ENCODE peak calls at places on chromosome 16, in eight cellular contexts. One of them, this sample, is unnamed.

GRCh38 chr16:57262841-57263584 is 18.0 kb downstream of the ARL2BP start:
- DNase-seq in kidney: peak
- DNase-seq in omental fat pad: no peak
- DNase-seq in CD4-positive, alpha-beta T cell: no peak
- DNase-seq in GM13977: no peak
- DNase-seq in cardiac muscle cell: no peak
- DNase-seq in left ventricle myocardium inferior: no peak
- DNase-seq in ascending aorta: no peak
- DNase-seq in this sample: no peak

GRCh38 chr16:16857603-16858283 is 478.8 kb downstream of the NPIPA7 start:
- DNase-seq in kidney: no peak
- DNase-seq in omental fat pad: no peak
- DNase-seq in CD4-positive, alpha-beta T cell: no peak
- DNase-seq in GM13977: no peak
- DNase-seq in cardiac muscle cell: no peak
- DNase-seq in left ventricle myocardium inferior: no peak
- DNase-seq in ascending aorta: no peak
- DNase-seq in this sample: no peak

GRCh38 chr16:75263963-75264445 is 12.6 kb upstream of the BCAR1 start:
- DNase-seq in kidney: peak
- DNase-seq in omental fat pad: no peak
- DNase-seq in CD4-positive, alpha-beta T cell: no peak
- DNase-seq in GM13977: no peak
- DNase-seq in cardiac muscle cell: no peak
- DNase-seq in left ventricle myocardium inferior: no peak
- DNase-seq in ascending aorta: peak
- DNase-seq in this sample: no peak

GRCh38 chr16:46862555-46863447 is 21.4 kb upstream of the GPT2 start:
- DNase-seq in kidney: no peak
- DNase-seq in omental fat pad: no peak
- DNase-seq in CD4-positive, alpha-beta T cell: no peak
- DNase-seq in GM13977: no peak
- DNase-seq in cardiac muscle cell: no peak
- DNase-seq in left ventricle myocardium inferior: no peak
- DNase-seq in ascending aorta: no peak
- DNase-seq in this sample: no peak

GRCh38 chr16:79329163-79329521 is 271.4 kb downstream of the MAF start:
- DNase-seq in kidney: no peak
- DNase-seq in omental fat pad: no peak
- DNase-seq in CD4-positive, alpha-beta T cell: no peak
- DNase-seq in GM13977: no peak
- DNase-seq in cardiac muscle cell: no peak
- DNase-seq in left ventricle myocardium inferior: no peak
- DNase-seq in ascending aorta: no peak
- DNase-seq in this sample: no peak

GRCh38 chr16:57988929-57989328 is 11.5 kb downstream of the ZNF319 start:
- DNase-seq in kidney: peak
- DNase-seq in omental fat pad: no peak
- DNase-seq in CD4-positive, alpha-beta T cell: no peak
- DNase-seq in GM13977: no peak
- DNase-seq in cardiac muscle cell: no peak
- DNase-seq in left ventricle myocardium inferior: peak
- DNase-seq in ascending aorta: no peak
- DNase-seq in this sample: no peak

GRCh38 chr16:83109736-83110135 is 483.0 kb downstream of the CDH13 start:
- DNase-seq in kidney: no peak
- DNase-seq in omental fat pad: no peak
- DNase-seq in CD4-positive, alpha-beta T cell: no peak
- DNase-seq in GM13977: no peak
- DNase-seq in cardiac muscle cell: no peak
- DNase-seq in left ventricle myocardium inferior: no peak
- DNase-seq in ascending aorta: no peak
- DNase-seq in this sample: no peak

GRCh38 chr16:1832831-1833454 is 5.9 kb downstream of the FAHD1 start:
- DNase-seq in kidney: no peak
- DNase-seq in omental fat pad: no peak
- DNase-seq in CD4-positive, alpha-beta T cell: no peak
- DNase-seq in GM13977: no peak
- DNase-seq in cardiac muscle cell: no peak
- DNase-seq in left ventricle myocardium inferior: no peak
- DNase-seq in ascending aorta: no peak
- DNase-seq in this sample: no peak

GRCh38 chr16:86726340-86726739 is 148.0 kb downstream of the FOXL1 start:
- DNase-seq in kidney: no peak
- DNase-seq in omental fat pad: no peak
- DNase-seq in CD4-positive, alpha-beta T cell: no peak
- DNase-seq in GM13977: no peak
- DNase-seq in cardiac muscle cell: no peak
- DNase-seq in left ventricle myocardium inferior: no peak
- DNase-seq in ascending aorta: no peak
- DNase-seq in this sample: no peak

GRCh38 chr16:23924138-23924537 is 88.4 kb downstream of the PRKCB start:
- DNase-seq in kidney: no peak
- DNase-seq in omental fat pad: no peak
- DNase-seq in CD4-positive, alpha-beta T cell: no peak
- DNase-seq in GM13977: no peak
- DNase-seq in cardiac muscle cell: no peak
- DNase-seq in left ventricle myocardium inferior: no peak
- DNase-seq in ascending aorta: no peak
- DNase-seq in this sample: no peak

GRCh38 chr16:11328172-11329079 is 16.8 kb upstream of the RMI2 start:
- DNase-seq in kidney: peak
- DNase-seq in omental fat pad: peak
- DNase-seq in CD4-positive, alpha-beta T cell: peak
- DNase-seq in GM13977: peak
- DNase-seq in cardiac muscle cell: peak
- DNase-seq in left ventricle myocardium inferior: peak
- DNase-seq in ascending aorta: no peak
- DNase-seq in this sample: peak

GRCh38 chr16:53689636-53690035 is 14.0 kb downstream of the RPGRIP1L start:
- DNase-seq in kidney: no peak
- DNase-seq in omental fat pad: no peak
- DNase-seq in CD4-positive, alpha-beta T cell: no peak
- DNase-seq in GM13977: no peak
- DNase-seq in cardiac muscle cell: no peak
- DNase-seq in left ventricle myocardium inferior: no peak
- DNase-seq in ascending aorta: no peak
- DNase-seq in this sample: no peak

GRCh38 chr16:66399930-66400329 is 27.2 kb upstream of the BEAN1 start:
- DNase-seq in kidney: no peak
- DNase-seq in omental fat pad: no peak
- DNase-seq in CD4-positive, alpha-beta T cell: no peak
- DNase-seq in GM13977: no peak
- DNase-seq in cardiac muscle cell: no peak
- DNase-seq in left ventricle myocardium inferior: no peak
- DNase-seq in ascending aorta: no peak
- DNase-seq in this sample: no peak

GRCh38 chr16:65312795-65313194 is 190.9 kb upstream of the CDH11 start:
- DNase-seq in kidney: no peak
- DNase-seq in omental fat pad: no peak
- DNase-seq in CD4-positive, alpha-beta T cell: no peak
- DNase-seq in GM13977: no peak
- DNase-seq in cardiac muscle cell: no peak
- DNase-seq in left ventricle myocardium inferior: no peak
- DNase-seq in ascending aorta: no peak
- DNase-seq in this sample: no peak

GRCh38 chr16:75580-76501 is 2.2 kb upstream of the MPG start:
- DNase-seq in kidney: peak
- DNase-seq in omental fat pad: peak
- DNase-seq in CD4-positive, alpha-beta T cell: no peak
- DNase-seq in GM13977: no peak
- DNase-seq in cardiac muscle cell: no peak
- DNase-seq in left ventricle myocardium inferior: peak
- DNase-seq in ascending aorta: peak
- DNase-seq in this sample: no peak

GRCh38 chr16:13291934-13292333 is 390.5 kb downstream of the SHISA9 start:
- DNase-seq in kidney: no peak
- DNase-seq in omental fat pad: no peak
- DNase-seq in CD4-positive, alpha-beta T cell: no peak
- DNase-seq in GM13977: no peak
- DNase-seq in cardiac muscle cell: peak
- DNase-seq in left ventricle myocardium inferior: no peak
- DNase-seq in ascending aorta: no peak
- DNase-seq in this sample: no peak

GRCh38 chr16:4306439-4307214 is 9.2 kb upstream of the GLIS2 start:
- DNase-seq in kidney: peak
- DNase-seq in omental fat pad: no peak
- DNase-seq in CD4-positive, alpha-beta T cell: peak
- DNase-seq in GM13977: peak
- DNase-seq in cardiac muscle cell: peak
- DNase-seq in left ventricle myocardium inferior: no peak
- DNase-seq in ascending aorta: no peak
- DNase-seq in this sample: peak

GRCh38 chr16:11796227-11797165 is 562 bp downstream of the ZC3H7A start:
- DNase-seq in kidney: peak
- DNase-seq in omental fat pad: peak
- DNase-seq in CD4-positive, alpha-beta T cell: no peak
- DNase-seq in GM13977: peak
- DNase-seq in cardiac muscle cell: peak
- DNase-seq in left ventricle myocardium inferior: peak
- DNase-seq in ascending aorta: no peak
- DNase-seq in this sample: peak

DNA sequence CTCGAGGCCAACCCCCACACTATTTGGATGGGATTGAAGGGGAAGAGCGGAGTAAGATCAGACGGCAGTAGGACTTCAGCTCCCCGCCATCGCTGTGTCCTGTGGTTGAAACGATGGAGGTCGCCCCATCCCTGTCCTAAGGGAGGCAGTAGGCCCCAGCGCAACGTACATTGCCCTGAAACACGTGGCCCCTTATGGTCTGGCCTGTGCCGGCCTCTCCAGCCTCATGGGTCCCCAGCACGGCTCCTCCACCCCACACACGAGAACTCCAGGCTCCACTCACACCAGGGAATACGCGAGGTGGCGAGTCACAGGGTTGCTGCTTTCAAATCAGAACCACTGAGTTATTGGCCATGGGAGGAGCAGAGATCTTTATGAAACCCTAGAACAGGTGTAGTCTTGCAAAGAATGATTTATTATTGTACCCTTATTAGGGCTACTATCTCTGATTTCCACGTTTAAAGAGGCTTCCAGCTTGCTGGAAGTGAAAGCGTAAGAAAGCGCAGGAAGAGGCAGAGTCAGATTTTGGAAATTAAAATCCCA is 669 bp upstream of the DCTPP1 start:
- DNase-seq in kidney: peak
- DNase-seq in omental fat pad: no peak
- DNase-seq in CD4-positive, alpha-beta T cell: no peak
- DNase-seq in GM13977: no peak
- DNase-seq in cardiac muscle cell: no peak
- DNase-seq in left ventricle myocardium inferior: peak
- DNase-seq in ascending aorta: no peak
- DNase-seq in this sample: no peak
- TF ChIP-seq CTCF in kidney: no peak
- TF ChIP-seq CTCF in omental fat pad: no peak
- TF ChIP-seq CTCF in CD4-positive, alpha-beta T cell: peak
- TF ChIP-seq CTCF in GM13977: peak
- TF ChIP-seq CTCF in cardiac muscle cell: no peak
- TF ChIP-seq CTCF in left ventricle myocardium inferior: no peak
- TF ChIP-seq CTCF in ascending aorta: no peak
- TF ChIP-seq CTCF in this sample: peak

GRCh38 chr16:72836985-72837384 is 210.9 kb downstream of the ZFHX3 start:
- DNase-seq in kidney: no peak
- DNase-seq in omental fat pad: no peak
- DNase-seq in CD4-positive, alpha-beta T cell: no peak
- DNase-seq in GM13977: no peak
- DNase-seq in cardiac muscle cell: no peak
- DNase-seq in left ventricle myocardium inferior: no peak
- DNase-seq in ascending aorta: no peak
- DNase-seq in this sample: no peak
- TF ChIP-seq CTCF in kidney: no peak
- TF ChIP-seq CTCF in omental fat pad: no peak
- TF ChIP-seq CTCF in CD4-positive, alpha-beta T cell: no peak
- TF ChIP-seq CTCF in GM13977: no peak
- TF ChIP-seq CTCF in cardiac muscle cell: peak
- TF ChIP-seq CTCF in left ventricle myocardium inferior: no peak
- TF ChIP-seq CTCF in ascending aorta: no peak
- TF ChIP-seq CTCF in this sample: no peak

DNA sequence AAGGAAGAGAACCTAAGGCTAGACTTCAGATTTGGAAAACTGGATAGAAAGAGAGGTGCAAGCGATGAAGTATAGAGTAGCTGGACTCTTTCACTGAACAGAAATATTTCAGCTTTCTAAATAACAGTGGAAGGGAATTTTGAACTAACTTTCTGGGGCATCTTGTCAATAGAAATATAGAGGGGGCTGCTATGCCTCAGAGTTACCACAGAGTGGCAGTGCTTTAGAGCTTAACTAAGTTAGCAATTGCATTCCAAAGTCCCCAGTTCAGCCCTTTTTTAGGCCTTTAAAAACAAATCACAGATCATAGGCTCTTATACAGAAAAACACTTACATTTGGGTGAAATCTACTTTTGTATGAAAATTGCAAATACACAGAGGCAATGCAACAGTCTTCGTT is 154.2 kb upstream of the CDH8 start:
- DNase-seq in kidney: no peak
- DNase-seq in omental fat pad: no peak
- DNase-seq in CD4-positive, alpha-beta T cell: no peak
- DNase-seq in GM13977: no peak
- DNase-seq in cardiac muscle cell: peak
- DNase-seq in left ventricle myocardium inferior: no peak
- DNase-seq in ascending aorta: no peak
- DNase-seq in this sample: no peak
- TF ChIP-seq CTCF in kidney: peak
- TF ChIP-seq CTCF in omental fat pad: no peak
- TF ChIP-seq CTCF in CD4-positive, alpha-beta T cell: no peak
- TF ChIP-seq CTCF in GM13977: peak
- TF ChIP-seq CTCF in cardiac muscle cell: no peak
- TF ChIP-seq CTCF in left ventricle myocardium inferior: peak
- TF ChIP-seq CTCF in ascending aorta: no peak
- TF ChIP-seq CTCF in this sample: peak

GRCh38 chr16:9124908-9125584 is 33.6 kb downstream of the HAPSTR1 start:
- DNase-seq in kidney: no peak
- DNase-seq in omental fat pad: no peak
- DNase-seq in CD4-positive, alpha-beta T cell: no peak
- DNase-seq in GM13977: no peak
- DNase-seq in cardiac muscle cell: no peak
- DNase-seq in left ventricle myocardium inferior: no peak
- DNase-seq in ascending aorta: no peak
- DNase-seq in this sample: no peak
- TF ChIP-seq CTCF in kidney: no peak
- TF ChIP-seq CTCF in omental fat pad: no peak
- TF ChIP-seq CTCF in CD4-positive, alpha-beta T cell: no peak
- TF ChIP-seq CTCF in GM13977: no peak
- TF ChIP-seq CTCF in cardiac muscle cell: no peak
- TF ChIP-seq CTCF in left ventricle myocardium inferior: no peak
- TF ChIP-seq CTCF in ascending aorta: no peak
- TF ChIP-seq CTCF in this sample: no peak

GRCh38 chr16:67399749-67400704 is 6.7 kb upstream of the TPPP3 start:
- DNase-seq in kidney: no peak
- DNase-seq in omental fat pad: no peak
- DNase-seq in CD4-positive, alpha-beta T cell: no peak
- DNase-seq in GM13977: no peak
- DNase-seq in cardiac muscle cell: no peak
- DNase-seq in left ventricle myocardium inferior: no peak
- DNase-seq in ascending aorta: no peak
- DNase-seq in this sample: peak
- TF ChIP-seq CTCF in kidney: no peak
- TF ChIP-seq CTCF in omental fat pad: no peak
- TF ChIP-seq CTCF in CD4-positive, alpha-beta T cell: peak
- TF ChIP-seq CTCF in GM13977: no peak
- TF ChIP-seq CTCF in cardiac muscle cell: no peak
- TF ChIP-seq CTCF in left ventricle myocardium inferior: peak
- TF ChIP-seq CTCF in ascending aorta: no peak
- TF ChIP-seq CTCF in this sample: no peak

GRCh38 chr16:3045758-3046505 is 429 bp upstream of the MMP25 start:
- DNase-seq in kidney: peak
- DNase-seq in omental fat pad: no peak
- DNase-seq in CD4-positive, alpha-beta T cell: no peak
- DNase-seq in GM13977: peak
- DNase-seq in cardiac muscle cell: peak
- DNase-seq in left ventricle myocardium inferior: no peak
- DNase-seq in ascending aorta: no peak
- DNase-seq in this sample: peak
- TF ChIP-seq CTCF in kidney: no peak
- TF ChIP-seq CTCF in omental fat pad: no peak
- TF ChIP-seq CTCF in CD4-positive, alpha-beta T cell: no peak
- TF ChIP-seq CTCF in GM13977: no peak
- TF ChIP-seq CTCF in cardiac muscle cell: no peak
- TF ChIP-seq CTCF in left ventricle myocardium inferior: no peak
- TF ChIP-seq CTCF in ascending aorta: no peak
- TF ChIP-seq CTCF in this sample: no peak

This sample was measured in GM10248.